ENCODE peak calls at places on chromosomes 3 and 15, in nine cellular contexts. S is left ventricle myocardium inferior, R is HCT116, F is stomach, A is suprapubic skin, X is caudate nucleus, E is esophagus squamous epithelium, Y is Panc1, K is dorsolateral prefrontal cortex. O is an unnamed sample.

GRCh38 chr3:123834631-123835030 is 49.5 kb downstream of the MYLK start:
- DNase-seq in K (no peak), X (no peak), A (no peak), F (no peak), Y (peak), E (no peak), R (no peak), S (no peak), O (no peak)

GRCh38 chr3:171441381-171441780 is 18.8 kb downstream of the TNIK start:
- DNase-seq in S (no peak), E (no peak), Y (no peak), R (no peak), A (no peak), X (no peak), K (no peak), F (no peak), O (no peak)

GRCh38 chr3:124576565-124577493 is 153.4 kb upstream of the UMPS start:
- DNase-seq in S (no peak), E (no peak), Y (no peak), A (no peak), F (no peak), X (no peak), R (no peak), K (no peak), O (no peak)

GRCh38 chr3:124814620-124815421 is 72.3 kb downstream of the ITGB5 start:
- DNase-seq in E (no peak), F (peak), Y (no peak), K (no peak), S (no peak), X (no peak), R (no peak), A (peak), O (no peak)

GRCh38 chr3:101963902-101964362 is 114.6 kb downstream of the NFKBIZ start:
- DNase-seq in F (no peak), K (no peak), X (no peak), E (no peak), Y (no peak), A (no peak), S (no peak), R (no peak), O (no peak)

GRCh38 chr3:75224419-75224818 is 439.7 kb upstream of the FRG2C start:
- DNase-seq in R (no peak), K (no peak), F (no peak), Y (no peak), S (no peak), E (no peak), X (no peak), A (no peak), O (no peak)

GRCh38 chr3:195003006-195003892 is 267.7 kb downstream of the XXYLT1 start:
- DNase-seq in R (no peak), F (no peak), S (peak), X (no peak), A (peak), K (no peak), Y (no peak), E (no peak), O (no peak)

GRCh38 chr15:24823473-24823872 is 131.3 kb upstream of the SNRPN start:
- DNase-seq in K (peak), F (no peak), X (no peak), A (no peak), E (no peak), S (peak), Y (no peak), R (no peak), O (peak)

GRCh38 chr15:48177875-48178611 is at the start of gene MYEF2:
- DNase-seq in Y (no peak), F (peak), S (peak), E (no peak), R (no peak), A (peak), K (peak), X (no peak), O (peak)

GRCh38 chr3:69866988-69867720 is 127.9 kb downstream of the MITF start:
- DNase-seq in A (no peak), X (no peak), K (no peak), R (no peak), E (no peak), S (no peak), F (no peak), Y (no peak), O (no peak)

GRCh38 chr3:50390523-50391177 is 31.3 kb upstream of the TMEM115 start:
- DNase-seq in K (no peak), X (no peak), R (no peak), S (peak), E (no peak), A (no peak), Y (no peak), F (peak), O (peak)

GRCh38 chr3:150404023-150404422 is 4.1 kb upstream of the TSC22D2 start:
- DNase-seq in E (no peak), F (no peak), K (no peak), S (no peak), Y (no peak), X (no peak), R (no peak), A (no peak), O (no peak)

GRCh38 chr15:101808201-101808600 is 3.8 kb upstream of the OR4F15 start:
- DNase-seq in F (no peak), X (no peak), E (no peak), S (no peak), R (no peak), A (no peak), Y (no peak), K (no peak), O (no peak)

DNA sequence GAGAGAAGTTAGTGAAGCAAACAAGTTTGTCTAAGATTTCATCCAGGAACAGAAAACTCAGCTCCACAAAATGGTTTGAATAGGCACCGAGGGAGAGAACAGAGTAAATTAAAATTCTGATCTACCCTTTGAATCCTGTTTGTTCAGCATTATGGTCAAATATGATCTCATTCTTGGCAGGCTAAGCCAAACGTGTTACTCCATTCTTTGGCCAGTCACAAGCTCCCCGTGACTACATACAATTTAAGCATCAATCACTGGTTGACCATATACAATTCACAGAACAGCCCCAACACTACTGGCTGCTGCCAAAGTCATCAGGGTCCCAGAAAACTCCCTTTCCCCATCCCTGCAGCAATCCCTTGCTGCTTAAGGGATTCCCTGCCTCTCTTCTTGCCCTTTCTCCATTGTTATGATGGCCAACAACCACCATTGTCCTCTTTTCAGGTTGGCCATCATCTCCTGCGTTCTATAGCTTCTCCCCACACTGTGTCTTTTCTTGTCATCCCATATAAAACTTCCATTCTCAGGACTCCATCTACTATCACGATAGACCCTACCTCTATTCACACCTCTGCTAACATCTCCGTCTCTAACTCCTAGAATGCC is 46.3 kb downstream of the GOLIM4 start:
- DNase-seq in K (no peak), R (no peak), X (no peak), S (no peak), F (no peak), E (no peak), A (no peak), Y (no peak), O (no peak)
- H3K27ac ChIP-seq in K (no peak), R (no peak), X (peak), S (peak), F (peak), E (no peak), A (peak), Y (no peak), O (no peak)

GRCh38 chr15:100712226-100712625 is 109.8 kb downstream of the ASB7 start:
- DNase-seq in Y (no peak), E (no peak), X (no peak), F (no peak), A (no peak), S (peak), R (no peak), K (no peak), O (no peak)
- H3K27ac ChIP-seq in Y (peak), E (peak), X (no peak), F (peak), A (no peak), S (no peak), R (peak), K (no peak), O (no peak)

DNA sequence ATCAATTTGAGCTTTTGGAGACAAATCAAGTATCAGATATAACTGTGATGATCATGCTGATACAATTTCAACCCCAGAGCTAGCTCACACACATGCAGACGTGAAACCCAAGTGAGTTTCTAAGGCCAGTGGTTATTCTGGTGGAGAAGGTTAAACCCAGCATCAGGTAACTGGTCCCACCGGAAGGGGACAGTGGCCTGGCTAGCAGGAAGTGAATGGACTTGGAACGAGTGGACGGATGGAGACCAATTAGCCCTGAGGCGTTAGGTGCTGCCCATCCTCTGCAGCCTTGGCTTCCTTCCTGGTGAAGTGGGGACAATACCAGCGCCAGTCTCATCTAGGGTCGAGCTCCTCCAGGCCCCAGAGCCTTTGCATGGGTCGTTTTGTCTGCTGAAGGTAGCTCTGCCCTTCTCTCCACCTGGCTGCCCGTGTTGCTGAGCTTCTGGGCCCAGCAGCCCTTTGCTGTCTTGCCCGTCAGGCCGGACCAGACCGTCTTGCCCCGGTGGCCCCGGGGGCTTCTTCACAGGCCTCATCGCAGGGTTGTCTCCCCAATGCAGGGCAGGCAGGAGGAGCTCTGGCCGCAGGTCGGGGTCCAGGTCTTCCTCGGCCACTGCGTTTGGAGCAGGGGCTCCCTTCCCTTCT is 915 bp upstream of the KCTD6 start:
- DNase-seq in F (no peak), R (no peak), Y (no peak), X (no peak), E (no peak), S (peak), A (no peak), K (no peak), O (no peak)
- H3K27ac ChIP-seq in F (peak), R (peak), Y (peak), X (peak), E (peak), S (peak), A (peak), K (no peak), O (peak)

GRCh38 chr3:11498174-11498573 is 145.5 kb downstream of the VGLL4 start:
- DNase-seq in R (no peak), F (no peak), E (no peak), A (no peak), K (no peak), X (no peak), S (no peak), Y (no peak), O (no peak)
- H3K27ac ChIP-seq in R (peak), F (peak), E (peak), A (no peak), K (no peak), X (no peak), S (peak), Y (peak), O (no peak)

DNA sequence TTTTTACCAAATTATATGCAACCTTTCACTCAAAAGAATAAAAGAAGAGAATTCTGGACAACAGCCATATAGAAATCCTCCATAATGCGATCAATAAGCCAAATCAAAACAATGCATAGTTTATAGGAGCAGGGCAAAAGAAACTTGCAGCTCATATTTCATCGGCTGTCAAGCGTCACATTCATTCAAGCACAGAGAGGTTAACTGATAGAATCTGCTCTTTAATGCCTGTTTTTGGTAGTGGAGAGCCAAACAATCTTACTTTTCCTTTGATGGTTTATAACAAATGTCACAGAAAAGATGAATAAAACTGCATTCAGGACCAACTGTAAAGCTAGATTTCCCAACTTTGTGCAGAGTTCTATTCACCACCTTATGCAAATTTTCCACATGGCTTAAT is 35.4 kb downstream of the PRTG start:
- DNase-seq in S (no peak), F (no peak), A (no peak), R (no peak), K (no peak), Y (no peak), E (no peak), X (no peak), O (no peak)
- H3K27ac ChIP-seq in S (no peak), F (no peak), A (no peak), R (no peak), K (no peak), Y (no peak), E (no peak), X (no peak), O (no peak)

GRCh38 chr3:188685789-188686188 is 486.0 kb upstream of the TPRG1 start:
- DNase-seq in K (no peak), Y (no peak), X (no peak), E (no peak), R (no peak), F (no peak), S (no peak), A (no peak), O (no peak)

GRCh38 chr3:188680189-188680588 is 491.6 kb upstream of the TPRG1 start:
- DNase-seq in F (no peak), X (no peak), R (no peak), A (no peak), K (no peak), E (no peak), Y (no peak), S (no peak), O (no peak)

GRCh38 chr3:188686319-188686718 is 485.5 kb upstream of the TPRG1 start:
- DNase-seq in Y (no peak), A (no peak), E (no peak), F (no peak), X (no peak), S (no peak), R (no peak), K (no peak), O (no peak)

GRCh38 chr3:188683032-188683491 is 488.7 kb upstream of the TPRG1 start:
- DNase-seq in A (no peak), E (no peak), F (no peak), Y (peak), K (no peak), R (no peak), X (no peak), S (no peak), O (no peak)

DNA sequence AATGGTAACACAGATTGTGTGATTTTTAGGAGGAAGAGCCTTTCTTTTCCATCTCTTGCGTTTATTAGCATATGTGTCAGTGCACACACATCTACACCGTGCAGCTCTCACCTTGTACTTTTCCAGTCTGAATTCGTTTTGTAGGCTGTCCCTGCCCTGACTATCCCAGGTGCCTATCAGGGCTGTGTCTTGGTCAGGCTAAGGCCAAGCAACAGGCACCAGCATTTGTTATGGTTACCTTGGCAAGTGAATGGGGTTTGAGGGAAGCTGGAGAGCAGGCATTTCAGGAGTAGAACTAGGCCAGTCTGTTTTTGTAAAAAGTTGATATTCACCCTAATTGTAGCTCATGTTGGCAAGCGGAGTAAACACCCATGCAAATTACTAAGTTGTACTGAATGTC is 489.5 kb upstream of the TPRG1 start:
- DNase-seq in E (no peak), A (no peak), S (no peak), Y (no peak), X (no peak), K (no peak), R (no peak), F (no peak), O (no peak)
- H3K27ac ChIP-seq in E (peak), A (peak), S (peak), Y (no peak), X (peak), K (no peak), R (no peak), F (peak), O (no peak)

DNA sequence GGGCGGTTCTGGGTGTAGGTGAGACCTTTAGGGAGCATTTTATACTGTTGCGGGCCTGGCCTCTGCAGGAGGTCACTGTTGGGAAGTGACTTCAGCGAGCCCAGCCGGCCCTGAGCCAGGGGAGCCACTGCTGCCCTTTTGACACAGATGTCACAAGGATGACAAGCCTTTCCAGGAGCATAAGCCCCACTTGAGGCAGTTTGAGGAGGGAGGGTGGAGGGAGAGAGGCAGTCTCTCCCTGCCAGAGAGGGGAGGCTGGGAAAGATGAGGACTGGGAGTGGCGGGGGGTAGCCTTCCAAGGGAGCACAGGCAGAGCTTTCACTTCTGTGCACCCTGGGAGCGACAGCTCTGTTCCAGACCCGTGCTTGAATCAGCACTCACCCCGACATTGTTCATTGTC is 31.0 kb downstream of the IRAK2 start:
- DNase-seq in Y (no peak), F (no peak), K (no peak), S (no peak), A (no peak), E (no peak), R (no peak), X (no peak), O (no peak)
- H3K27ac ChIP-seq in Y (peak), F (peak), K (peak), S (peak), A (peak), E (peak), R (no peak), X (peak), O (peak)

GRCh38 chr15:77747175-77748077 is 114.7 kb upstream of the LINGO1 start:
- DNase-seq in E (no peak), Y (no peak), A (no peak), S (no peak), R (no peak), X (no peak), F (no peak), K (peak), O (no peak)

GRCh38 chr15:77748078-77749064 is 115.7 kb upstream of the LINGO1 start:
- DNase-seq in K (no peak), X (no peak), F (no peak), S (no peak), Y (no peak), E (no peak), R (peak), A (no peak), O (no peak)

GRCh38 chr15:77749998-77750540 is 117.4 kb upstream of the LINGO1 start:
- DNase-seq in K (peak), S (no peak), F (no peak), X (no peak), A (no peak), Y (no peak), E (no peak), R (no peak), O (no peak)

GRCh38 chr15:77746254-77747174 is 113.8 kb upstream of the LINGO1 start:
- DNase-seq in A (no peak), X (no peak), E (no peak), K (no peak), Y (no peak), F (no peak), R (no peak), S (no peak), O (no peak)

DNA sequence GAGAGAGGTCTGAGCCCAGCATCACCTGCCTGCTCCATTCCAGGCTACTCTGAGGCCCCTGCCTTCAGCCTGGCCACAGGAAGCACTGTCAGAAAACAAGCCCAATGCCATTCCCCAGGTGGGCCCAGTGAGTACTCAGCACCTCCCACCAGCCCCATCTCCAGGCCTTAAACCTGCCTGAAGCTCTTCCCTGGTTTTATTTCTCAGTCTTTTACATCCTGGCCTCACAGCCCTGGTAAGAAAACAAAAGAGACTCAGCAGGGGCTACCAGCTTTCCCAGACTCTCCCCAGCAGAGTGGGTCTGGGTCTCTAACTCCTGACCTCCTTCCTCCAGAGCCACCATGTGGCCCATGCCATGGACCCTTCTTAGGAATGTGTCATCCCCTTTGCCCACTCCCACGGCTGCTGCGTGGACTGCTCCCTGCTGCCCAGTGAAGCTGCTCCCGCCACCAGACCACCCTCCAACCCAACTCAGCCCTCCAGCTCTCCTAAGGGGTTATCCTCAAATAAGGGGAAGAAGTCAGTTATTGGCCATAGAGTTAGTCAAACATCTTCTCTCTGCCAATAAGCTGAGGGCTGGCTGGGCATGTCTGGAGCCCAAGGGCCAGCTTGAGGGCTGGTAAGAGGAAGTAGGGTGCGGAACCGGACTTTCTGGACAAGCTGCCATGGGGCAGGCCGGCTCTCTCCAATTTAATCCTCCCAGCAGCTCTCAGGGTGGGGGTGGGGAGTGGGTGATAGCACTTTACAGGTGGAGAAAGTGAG is 116.7 kb upstream of the LINGO1 start:
- DNase-seq in E (no peak), K (no peak), A (no peak), Y (no peak), R (no peak), F (no peak), X (no peak), S (no peak), O (no peak)
- H3K27ac ChIP-seq in E (no peak), K (no peak), A (no peak), Y (no peak), R (no peak), F (no peak), X (no peak), S (no peak), O (no peak)

GRCh38 chr15:50685191-50685975 is 1.2 kb downstream of the TRPM7 start:
- DNase-seq in S (no peak), K (no peak), F (no peak), R (no peak), A (no peak), E (no peak), X (no peak), Y (no peak), O (no peak)
- H3K27ac ChIP-seq in S (peak), K (no peak), F (peak), R (peak), A (peak), E (peak), X (peak), Y (peak), O (no peak)